ENCODE peak calls at places on chromosomes 13 and 19, in six cellular contexts. B is GM04504, C is kidney tubule cell, D is MCF 10A, U is skeletal muscle cell, P is activated T-helper 1 cell treated with Interleukin-2 at 50 U/mL for 16 hours. L is an unnamed sample.

GRCh38 chr13:27117158-27117557 is 54.5 kb downstream of the USP12 start:
- DNase-seq in D (no peak), C (no peak), B (no peak), P (no peak), U (no peak), L (no peak)

GRCh38 chr19:57903298-57904174 is 12.9 kb downstream of the ZNF417 start:
- DNase-seq in C (peak), U (no peak), P (no peak), B (peak), D (peak), L (peak)

GRCh38 chr13:36224730-36225129 is 10.4 kb upstream of the SOHLH2 start:
- DNase-seq in D (no peak), B (no peak), C (no peak), U (no peak), P (no peak), L (no peak)

GRCh38 chr19:7153008-7153407 is 83.5 kb downstream of the ZNF557 start:
- DNase-seq in U (no peak), C (no peak), P (no peak), D (no peak), B (no peak), L (no peak)

GRCh38 chr13:34967851-34968562 is 25.9 kb downstream of the NBEA start:
- DNase-seq in D (peak), P (no peak), B (no peak), U (no peak), C (peak), L (no peak)

GRCh38 chr19:4380254-4380727 is 20.1 kb downstream of the SH3GL1 start:
- DNase-seq in P (peak), B (no peak), C (peak), D (peak), U (no peak), L (no peak)

GRCh38 chr13:93226623-93227279 is at the start of gene GPC6:
- DNase-seq in C (peak), D (peak), U (peak), B (peak), P (no peak), L (no peak)

GRCh38 chr19:29548483-29549085 is 22.8 kb downstream of the VSTM2B start:
- DNase-seq in U (no peak), D (no peak), C (no peak), P (no peak), B (no peak), L (no peak)

GRCh38 chr19:3098515-3099346 is 4.6 kb downstream of the GNA11 start:
- DNase-seq in B (peak), D (no peak), C (peak), U (no peak), P (no peak), L (no peak)

GRCh38 chr13:113907637-113908617 is 44.1 kb upstream of the GAS6 start:
- DNase-seq in P (no peak), B (no peak), C (peak), D (no peak), U (peak), L (peak)

GRCh38 chr19:17671906-17672305 is 16.2 kb downstream of the UNC13A start:
- DNase-seq in B (no peak), P (no peak), D (peak), C (peak), U (no peak), L (no peak)

GRCh38 chr13:105814219-105814901 is 721.1 kb downstream of the EFNB2 start:
- DNase-seq in P (no peak), D (peak), C (peak), U (no peak), B (no peak), L (no peak)

GRCh38 chr19:45340232-45340898 is at the start of gene KLC3:
- DNase-seq in D (peak), P (peak), C (peak), U (no peak), B (no peak), L (no peak)

GRCh38 chr13:75384881-75385707 is 96.9 kb downstream of the TBC1D4 start:
- DNase-seq in B (no peak), P (no peak), D (no peak), C (no peak), U (no peak), L (no peak)

GRCh38 chr19:44498988-44499387 is 1.3 kb downstream of the ZNF180 start:
- DNase-seq in C (no peak), D (no peak), U (no peak), P (no peak), B (no peak), L (no peak)

GRCh38 chr13:20230913-20231838 is 943 bp downstream of the GJB6 start:
- DNase-seq in C (no peak), U (no peak), D (no peak), B (no peak), P (no peak), L (no peak)

GRCh38 chr19:2048959-2049740 is 1.9 kb downstream of the MKNK2 start:
- DNase-seq in D (no peak), C (no peak), U (no peak), P (no peak), B (no peak), L (no peak)

GRCh38 chr19:28313633-28314032 is 899.3 kb downstream of the UQCRFS1 start:
- DNase-seq in P (no peak), D (no peak), U (peak), B (peak), C (peak), L (no peak)

GRCh38 chr13:93805736-93806135 is 579.1 kb downstream of the GPC6 start:
- DNase-seq in U (no peak), D (no peak), P (no peak), B (no peak), C (no peak), L (no peak)

GRCh38 chr19:19661675-19662251 is 1.7 kb downstream of the ATP13A1 start:
- DNase-seq in D (no peak), B (no peak), P (no peak), U (no peak), C (no peak), L (no peak)

GRCh38 chr13:77386880-77387606 is 60.1 kb upstream of the MYCBP2 start:
- DNase-seq in D (peak), C (peak), P (no peak), U (peak), B (peak), L (peak)

GRCh38 chr13:112812306-112813034 is 122.6 kb downstream of the ATP11A start:
- DNase-seq in D (no peak), C (no peak), U (no peak), P (no peak), B (no peak), L (no peak)

GRCh38 chr13:20924758-20925394 is 22.3 kb upstream of the XPO4 start:
- DNase-seq in P (peak), C (peak), U (peak), B (peak), D (peak), L (peak)

GRCh38 chr13:95117092-95117491 is 184.2 kb downstream of the ABCC4 start:
- DNase-seq in P (no peak), U (no peak), B (no peak), D (peak), C (peak), L (no peak)